ENCODE peak calls at places on chromosome 5, in six cellular contexts. U, V, A, T, O and E are unnamed samples.

GRCh38 chr5:129460121-129460950 is at the start of gene ADAMTS19:
- DNase-seq in U (no peak), V (no peak), A (no peak), T (peak; percentile 16), O (peak; percentile 74), E (peak; percentile 27)

GRCh38 chr5:80191397-80191796 is 64.5 kb downstream of the SERINC5 start:
- DNase-seq in U (no peak), V (no peak), A (no peak), T (no peak), O (no peak), E (no peak)

GRCh38 chr5:103938151-103938671 is 375.6 kb upstream of the NUDT12 start:
- DNase-seq in U (no peak), V (no peak), A (no peak), T (no peak), O (no peak), E (no peak)

GRCh38 chr5:148141645-148142044 is 26.7 kb upstream of the SPINK14 start:
- DNase-seq in U (no peak), V (no peak), A (no peak), T (peak; percentile 60), O (no peak), E (no peak)

GRCh38 chr5:128736567-128736966 is 198.5 kb upstream of the FBN2 start:
- DNase-seq in U (no peak), V (no peak), A (no peak), T (no peak), O (no peak), E (peak; percentile 33)

GRCh38 chr5:137370096-137370495 is 129.0 kb downstream of the SPOCK1 start:
- DNase-seq in U (no peak), V (no peak), A (no peak), T (no peak), O (no peak), E (no peak)

GRCh38 chr5:137858223-137858916 is 9.3 kb upstream of the MYOT start:
- DNase-seq in U (no peak), V (no peak), A (no peak), T (peak; percentile 2), O (no peak), E (no peak)

GRCh38 chr5:90233496-90233895 is 176.1 kb downstream of the CETN3 start:
- DNase-seq in U (no peak), V (no peak), A (no peak), T (no peak), O (no peak), E (no peak)

GRCh38 chr5:140236896-140237598 is 62.1 kb downstream of the CYSTM1 start:
- DNase-seq in U (no peak), V (no peak), A (no peak), T (no peak), O (no peak), E (no peak)

GRCh38 chr5:31939151-31939550 is 235.0 kb downstream of the GOLPH3 start:
- DNase-seq in U (no peak), V (no peak), A (no peak), T (no peak), O (no peak), E (no peak)

GRCh38 chr5:68685861-68686260 is 408.0 kb upstream of the SLC30A5 start:
- DNase-seq in U (no peak), V (no peak), A (no peak), T (no peak), O (no peak), E (no peak)

GRCh38 chr5:43409809-43410271 is 2.4 kb downstream of the CCL28 start:
- DNase-seq in U (no peak), V (no peak), A (peak; percentile 90), T (peak; percentile 93), O (no peak), E (peak; percentile 86)

GRCh38 chr5:31471040-31471439 is 60.9 kb downstream of the DROSHA start:
- DNase-seq in U (no peak), V (no peak), A (no peak), T (no peak), O (no peak), E (no peak)

GRCh38 chr5:75466317-75466716 is 45.1 kb downstream of the CERT1 start:
- DNase-seq in U (no peak), V (no peak), A (no peak), T (no peak), O (no peak), E (no peak)

GRCh38 chr5:157593036-157593435 is 17.5 kb upstream of the ADAM19 start:
- DNase-seq in U (no peak), V (no peak), A (no peak), T (no peak), O (no peak), E (no peak)

GRCh38 chr5:109740329-109740728 is 50.6 kb downstream of the MAN2A1 start:
- DNase-seq in U (no peak), V (no peak), A (peak; percentile 47), T (no peak), O (no peak), E (no peak)

DNA sequence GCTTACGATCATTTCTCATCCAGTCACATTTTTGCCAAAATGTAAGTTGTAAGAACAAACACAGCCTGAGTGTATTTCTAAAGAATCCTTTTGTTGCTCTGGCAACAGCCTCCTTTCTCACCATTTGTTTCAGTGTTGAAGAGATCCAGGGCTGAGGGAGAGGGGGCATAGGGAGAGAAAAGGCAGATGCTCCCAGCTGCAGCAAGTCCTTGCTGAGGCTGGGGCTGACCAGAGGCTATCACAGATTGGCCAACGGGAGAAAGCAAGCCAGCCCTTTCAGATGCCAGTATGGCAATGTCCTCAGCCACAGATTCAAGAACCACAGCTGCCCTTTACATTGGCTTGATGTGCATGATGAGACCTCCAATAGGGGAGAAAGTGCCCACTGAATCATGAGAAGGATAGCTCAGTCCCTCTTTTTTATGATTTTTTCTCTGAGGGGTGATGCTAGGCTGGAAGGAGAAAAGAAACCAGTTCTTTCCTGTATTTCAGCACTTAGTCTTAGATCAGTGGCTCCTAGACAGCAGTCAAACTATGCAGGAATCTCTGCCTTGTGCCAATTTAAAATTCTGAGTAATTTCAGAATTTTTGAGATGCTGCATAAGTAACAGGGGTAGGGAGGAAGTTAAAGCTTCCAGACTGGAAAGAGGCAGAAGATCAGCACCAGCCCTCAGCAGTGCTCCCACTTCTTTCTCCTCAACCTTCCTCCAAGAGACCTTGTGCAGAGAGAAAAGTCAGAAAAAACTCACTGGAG is 142.1 kb downstream of the LHFPL2 start:
- DNase-seq in U (no peak), V (no peak), A (no peak), T (no peak), O (no peak), E (no peak)
- H3K27ac ChIP-seq in U (no peak overlapping the region), V (peak overlapping the region; percentile 83), A (peak overlapping the region; percentile 80), T (no peak overlapping the region), O (peak overlapping the region; percentile 78), E (no peak overlapping the region)

GRCh38 chr5:96885518-96886338 is 9.4 kb downstream of the ERAP2 start:
- DNase-seq in U (no peak), V (no peak), A (no peak), T (no peak), O (no peak), E (no peak)
- H3K4me1 ChIP-seq in U (peaks cover 17% of the 10 kb centered on the region), V (no peaks in the 10 kb centered on the region), A (peaks cover 40% of the 10 kb centered on the region), T (no peaks in the 10 kb centered on the region), O (peaks cover 34% of the 10 kb centered on the region), E (no peaks in the 10 kb centered on the region)

GRCh38 chr5:41707853-41708603 is 162.2 kb downstream of the OXCT1 start:
- DNase-seq in U (no peak), V (no peak), A (no peak), T (no peak), O (no peak), E (no peak)
- H3K27ac ChIP-seq in U (no peak overlapping the region), V (no peak overlapping the region), A (no peak overlapping the region), T (no peak overlapping the region), O (no peak overlapping the region), E (no peak overlapping the region)

GRCh38 chr5:150158170-150158949 is 2.7 kb upstream of the PDGFRB start:
- DNase-seq in U (peak; percentile 72), V (no peak), A (no peak), T (no peak), O (no peak), E (no peak)
- H3K4me1 ChIP-seq in U (peaks cover 7% of the 10 kb centered on the region), V (peaks cover 7% of the 10 kb centered on the region), A (peaks cover 27% of the 10 kb centered on the region), T (no peaks in the 10 kb centered on the region), O (peaks cover 10% of the 10 kb centered on the region), E (peaks cover 3% of the 10 kb centered on the region)

GRCh38 chr5:15004506-15004905 is 132.9 kb upstream of the ANKH start:
- DNase-seq in U (no peak), V (no peak), A (no peak), T (no peak), O (no peak), E (no peak)

GRCh38 chr5:15009420-15009819 is 137.8 kb upstream of the ANKH start:
- DNase-seq in U (no peak), V (no peak), A (no peak), T (peak; percentile 61), O (no peak), E (peak; percentile 75)

GRCh38 chr5:15008476-15008875 is 136.9 kb upstream of the ANKH start:
- DNase-seq in U (peak; percentile 90), V (peak; percentile 96), A (peak; percentile 90), T (peak; percentile 90), O (peak; percentile 90), E (peak; percentile 94)

GRCh38 chr5:15008911-15009310 is 137.3 kb upstream of the ANKH start:
- DNase-seq in U (no peak), V (no peak), A (no peak), T (no peak), O (no peak), E (no peak)

GRCh38 chr5:15007549-15008142 is 136.1 kb upstream of the ANKH start:
- DNase-seq in U (no peak), V (no peak), A (no peak), T (no peak), O (no peak), E (no peak)
- H3K27ac ChIP-seq in U (peak overlapping the region; percentile 59), V (peak overlapping the region; percentile 77), A (peak overlapping the region; percentile 75), T (peak overlapping the region; percentile 60), O (no peak overlapping the region), E (peak overlapping the region; percentile 63)

GRCh38 chr5:67636091-67636490 is 439.5 kb upstream of the CD180 start:
- DNase-seq in U (peak; percentile 86), V (peak; percentile 89), A (no peak), T (peak; percentile 8), O (no peak), E (peak; percentile 35)

GRCh38 chr5:67640011-67640410 is 443.4 kb upstream of the CD180 start:
- DNase-seq in U (no peak), V (no peak), A (no peak), T (no peak), O (no peak), E (no peak)

GRCh38 chr5:67636850-67637524 is 440.4 kb upstream of the CD180 start:
- DNase-seq in U (no peak), V (no peak), A (no peak), T (no peak), O (no peak), E (no peak)

GRCh38 chr5:67643531-67643930 is 446.9 kb upstream of the CD180 start:
- DNase-seq in U (no peak), V (no peak), A (no peak), T (no peak), O (no peak), E (no peak)

GRCh38 chr5:67639311-67639710 is 442.7 kb upstream of the CD180 start:
- DNase-seq in U (peak; percentile 77), V (peak; percentile 67), A (no peak), T (no peak), O (no peak), E (no peak)
- H3K4me1 ChIP-seq in U (peaks cover 23% of the 10 kb centered on the region), V (peaks cover 20% of the 10 kb centered on the region), A (peaks cover 6% of the 10 kb centered on the region), T (no peaks in the 10 kb centered on the region), O (no peaks in the 10 kb centered on the region), E (no peaks in the 10 kb centered on the region)

GRCh38 chr5:176952531-176953193 is 53.5 kb upstream of the HK3 start:
- DNase-seq in U (no peak), V (no peak), A (no peak), T (no peak), O (no peak), E (no peak)
- H3K27ac ChIP-seq in U (no peak overlapping the region), V (no peak overlapping the region), A (no peak overlapping the region), T (no peak overlapping the region), O (no peak overlapping the region), E (no peak overlapping the region)

GRCh38 chr5:56200856-56201638 is 32.1 kb downstream of the ANKRD55 start:
- DNase-seq in U (no peak), V (peak; percentile 71), A (peak; percentile 76), T (peak; percentile 86), O (no peak), E (peak; percentile 57)
- H3K4me1 ChIP-seq in U (no peaks in the 10 kb centered on the region), V (no peaks in the 10 kb centered on the region), A (peaks cover 14% of the 10 kb centered on the region), T (peaks cover 4% of the 10 kb centered on the region), O (peaks cover 19% of the 10 kb centered on the region), E (no peaks in the 10 kb centered on the region)